ENCODE peak calls at places on chromosome 18, in eight cellular contexts. L, W, R, K, X, Q, Z and D are unnamed samples.

GRCh38 chr18:8833480-8833879 is 128.1 kb downstream of the MTCL1 start:
- DNase-seq in R (no peak), L (no peak), Q (no peak), W (no peak), K (no peak), Z (no peak), X (no peak), D (no peak)

GRCh38 chr18:7760967-7761946 is 194.1 kb downstream of the PTPRM start:
- DNase-seq in K (no peak), W (no peak), R (no peak), L (no peak), X (no peak), Q (no peak), Z (peak; percentile 8), D (no peak)

GRCh38 chr18:23282437-23282781 is 147.1 kb downstream of the CABLES1 start:
- DNase-seq in Z (no peak), Q (no peak), L (no peak), R (no peak), K (no peak), W (no peak), X (no peak), D (no peak)

GRCh38 chr18:23956483-23956882 is 58.1 kb upstream of the TTC39C start:
- DNase-seq in Q (no peak), Z (no peak), X (no peak), R (no peak), L (no peak), W (no peak), K (no peak), D (no peak)

GRCh38 chr18:2302628-2303516 is 268.4 kb downstream of the METTL4 start:
- DNase-seq in X (no peak), R (no peak), W (no peak), K (no peak), L (no peak), Z (no peak), Q (no peak), D (no peak)

GRCh38 chr18:44568986-44569385 is 111.7 kb upstream of the SETBP1 start:
- DNase-seq in X (no peak), R (no peak), L (no peak), Q (no peak), Z (no peak), W (no peak), K (no peak), D (no peak)

GRCh38 chr18:21598726-21599584 is 1.5 kb downstream of the ESCO1 start:
- DNase-seq in W (no peak), K (no peak), L (no peak), Q (no peak), Z (no peak), R (no peak), X (no peak), D (no peak)

GRCh38 chr18:70172225-70172624 is 33.3 kb downstream of the RTTN start:
- DNase-seq in R (no peak), L (no peak), X (no peak), K (no peak), W (no peak), Q (no peak), Z (peak; percentile 61), D (no peak)

GRCh38 chr18:8800876-8801262 is 95.5 kb downstream of the MTCL1 start:
- DNase-seq in X (no peak), Q (no peak), W (no peak), R (no peak), K (no peak), Z (no peak), L (no peak), D (no peak)

GRCh38 chr18:8661754-8662573 is 43.4 kb upstream of the MTCL1 start:
- DNase-seq in Z (peak; percentile 38), K (no peak), L (no peak), Q (peak; percentile 32), R (peak; percentile 72), W (no peak), X (no peak), D (no peak)

GRCh38 chr18:9106800-9107574 is 4.5 kb downstream of the NDUFV2 start:
- DNase-seq in X (no peak), Z (no peak), K (no peak), R (no peak), W (no peak), Q (no peak), L (no peak), D (no peak)

GRCh38 chr18:25814841-25815458 is 275.5 kb downstream of the SS18 start:
- DNase-seq in K (no peak), W (no peak), Q (no peak), Z (no peak), R (no peak), L (no peak), X (no peak), D (no peak)

GRCh38 chr18:78213365-78213994 is 766.1 kb upstream of the SALL3 start:
- DNase-seq in L (no peak), Q (no peak), X (peak; percentile 74), K (no peak), W (no peak), R (no peak), Z (no peak), D (no peak)

DNA sequence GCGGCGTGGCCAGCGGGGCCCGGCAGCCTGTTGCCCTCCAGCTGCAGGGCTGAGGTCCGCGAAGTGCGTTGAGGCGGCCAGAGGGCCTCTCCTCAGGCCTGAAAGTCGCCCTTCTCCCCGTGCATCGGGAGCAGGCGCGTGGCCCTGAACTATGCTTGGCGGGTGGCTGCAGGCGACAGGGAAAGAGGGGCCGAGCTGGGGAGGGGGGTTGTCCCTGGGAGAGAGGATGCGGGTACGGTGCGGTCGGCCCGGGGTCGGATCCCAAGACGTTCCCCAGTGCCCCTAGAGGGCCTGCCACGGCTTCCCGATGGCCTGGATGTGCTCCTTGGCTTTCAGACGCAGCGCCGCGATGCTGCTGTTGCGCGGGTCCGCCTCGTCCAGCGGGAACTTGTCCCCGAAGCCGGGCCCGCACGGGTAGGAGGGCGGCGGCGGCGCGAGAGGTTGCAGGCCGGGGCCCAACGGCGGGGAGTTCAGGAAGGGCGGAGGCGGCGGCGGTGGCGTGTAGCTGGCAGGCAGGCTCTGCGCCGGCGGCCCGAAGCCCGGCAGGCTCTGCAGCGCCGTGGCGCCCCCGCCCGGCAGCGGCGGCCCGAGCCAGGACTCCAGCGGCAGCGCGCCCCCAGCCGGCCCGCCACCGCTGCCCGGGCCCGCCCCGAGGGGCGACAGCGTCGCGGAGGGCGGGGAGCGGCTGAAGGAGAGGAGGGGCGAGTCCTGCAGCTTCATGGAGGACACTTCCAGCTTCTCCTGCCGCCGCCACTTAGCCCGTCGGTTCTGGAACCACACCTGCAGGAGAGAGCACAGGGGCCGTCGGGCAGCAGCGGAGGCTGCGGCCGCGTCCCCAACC is 4.3 kb downstream of the RAX start:
- DNase-seq in Z (peak; percentile 25), K (peak; percentile 62), X (peak; percentile 29), R (peak; percentile 89), L (no peak), Q (peak; percentile 61), W (no peak), D (no peak)
- H3K4me3 ChIP-seq in Z (no peak overlapping the region), K (peak overlapping the region; percentile 34), X (peak overlapping the region; percentile 53), R (peak overlapping the region; percentile 59), L (no peak overlapping the region), Q (no peak overlapping the region), W (no peak overlapping the region), D (no peak overlapping the region)

GRCh38 chr18:75125359-75126331 is 83.3 kb downstream of the PTGR3 start:
- DNase-seq in X (no peak), K (no peak), Z (no peak), Q (peak; percentile 38), L (no peak), R (peak; percentile 53), W (no peak), D (no peak)
- H3K27me3 ChIP-seq in X (peaks cover 5% of the 10 kb centered on the region), K (no peaks in the 10 kb centered on the region), Z (no peaks in the 10 kb centered on the region), Q (no peaks in the 10 kb centered on the region), L (no peaks in the 10 kb centered on the region), R (no peaks in the 10 kb centered on the region), W (no peaks in the 10 kb centered on the region), D (no peaks in the 10 kb centered on the region)

GRCh38 chr18:48619501-48619900 is 80.7 kb downstream of the CTIF start:
- DNase-seq in W (no peak), X (no peak), Q (no peak), R (no peak), Z (no peak), L (no peak), K (no peak), D (no peak)
- H3K27ac ChIP-seq in W (no peak overlapping the region), X (no peak overlapping the region), Q (no peak overlapping the region), R (no peak overlapping the region), Z (no peak overlapping the region), L (no peak overlapping the region), K (no peak overlapping the region), D (no peak overlapping the region)

DNA sequence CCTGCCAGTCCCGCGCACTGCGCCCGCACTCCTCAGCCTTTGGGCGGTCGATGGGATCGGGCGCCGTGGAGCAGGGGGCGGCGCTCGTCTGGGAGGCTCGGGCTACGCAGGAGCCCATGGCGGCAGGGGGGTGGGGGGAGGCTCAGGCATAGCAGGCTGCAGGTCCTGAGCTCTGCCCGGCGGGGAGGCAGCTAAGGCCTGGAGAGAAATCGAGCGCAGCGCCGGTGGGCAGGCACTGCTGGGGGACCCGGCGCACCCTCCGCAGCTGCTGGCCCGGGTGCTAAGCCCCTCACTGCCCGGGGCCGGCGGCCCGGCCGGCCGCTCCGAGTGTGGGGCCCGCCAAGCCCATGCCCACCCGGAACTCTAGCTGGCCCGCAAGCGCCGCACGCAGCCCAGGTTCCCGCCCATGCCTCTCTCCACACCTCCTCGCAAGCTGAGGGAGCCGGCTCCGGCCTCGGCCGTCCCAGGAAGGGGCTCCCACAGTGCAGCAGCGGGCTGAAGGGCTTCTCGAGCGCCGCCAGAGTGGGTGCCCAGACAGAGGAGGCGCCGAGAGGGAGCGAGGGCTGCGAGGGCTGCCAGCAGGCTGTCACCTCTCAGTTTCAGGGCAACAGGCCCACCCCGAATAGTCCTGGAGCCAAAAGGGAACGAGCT is 74.1 kb downstream of the PSMG2 start:
- DNase-seq in L (no peak), X (no peak), Q (no peak), K (no peak), R (peak; percentile 61), Z (no peak), W (no peak), D (no peak)
- H3K4me3 ChIP-seq in L (no peak overlapping the region), X (peak overlapping the region; percentile 45), Q (no peak overlapping the region), K (peak overlapping the region; percentile 38), R (peak overlapping the region; percentile 31), Z (peak overlapping the region; percentile 7), W (no peak overlapping the region), D (no peak overlapping the region)